ENCODE peak calls at places on chromosome 19, in six cellular contexts. P, E, Y, I, B and H are unnamed samples.

GRCh38 chr19:9057505-9058258 is 29.2 kb upstream of the OR1M1 start:
- DNase-seq in E (no peak), P (no peak), B (no peak), I (no peak), Y (no peak), H (no peak)

GRCh38 chr19:52200044-52200443 is 10.2 kb downstream of the PPP2R1A start:
- DNase-seq in I (no peak), B (no peak), Y (no peak), E (peak; percentile 78), P (no peak), H (no peak)

GRCh38 chr19:46979770-46980105 is 39.9 kb upstream of the NPAS1 start:
- DNase-seq in E (no peak), P (peak; percentile 47), Y (peak; percentile 75), I (no peak), B (no peak), H (peak; percentile 48)

GRCh38 chr19:19447536-19448237 is 42.2 kb downstream of the GATAD2A start:
- DNase-seq in P (no peak), E (peak; percentile 28), B (no peak), Y (no peak), I (no peak), H (no peak)

GRCh38 chr19:46299004-46299509 is 2.2 kb downstream of the HIF3A start:
- DNase-seq in Y (peak; percentile 63), I (peak; percentile 71), E (peak; percentile 50), P (no peak), B (no peak), H (no peak)

GRCh38 chr19:44925114-44925891 is 10.9 kb downstream of the APOC1 start:
- DNase-seq in E (peak; percentile 49), I (peak; percentile 19), Y (no peak), B (no peak), P (no peak), H (no peak)

GRCh38 chr19:44748426-44749254 is at the start of gene BCL3:
- DNase-seq in I (peak; percentile 87), E (no peak), P (peak; percentile 53), Y (peak; percentile 66), B (peak; percentile 77), H (no peak)

GRCh38 chr19:12757544-12758274 is 6.1 kb downstream of the BEST2 start:
- DNase-seq in Y (peak; percentile 96), E (peak; percentile 61), I (peak; percentile 98), P (peak; percentile 90), B (peak; percentile 39), H (peak; percentile 89)

GRCh38 chr19:17450264-17451075 is 2.0 kb upstream of the TMEM221 start:
- DNase-seq in I (no peak), P (no peak), E (no peak), B (no peak), Y (no peak), H (no peak)

GRCh38 chr19:47109541-47110375 is 3.8 kb downstream of the ZC3H4 start:
- DNase-seq in E (peak; percentile 49), P (no peak), B (peak; percentile 22), I (no peak), Y (peak; percentile 58), H (peak; percentile 60)

GRCh38 chr19:7522923-7523667 is 671 bp downstream of the MCOLN1 start:
- DNase-seq in E (no peak), I (peak; percentile 56), B (no peak), Y (no peak), P (peak; percentile 42), H (no peak)

GRCh38 chr19:43749898-43750297 is 4.9 kb downstream of the SMG9 start:
- DNase-seq in P (no peak), Y (no peak), E (no peak), B (no peak), I (no peak), H (no peak)

GRCh38 chr19:10968527-10969081 is 7.8 kb downstream of the SMARCA4 start:
- DNase-seq in E (no peak), P (no peak), I (no peak), Y (no peak), B (no peak), H (no peak)

GRCh38 chr19:12133069-12133468 is 7.1 kb downstream of the ZNF20 start:
- DNase-seq in Y (no peak), I (no peak), P (no peak), E (no peak), B (no peak), H (peak; percentile 68)

GRCh38 chr19:5131866-5132561 is 163.1 kb downstream of the KDM4B start:
- DNase-seq in P (peak; percentile 78), E (no peak), Y (no peak), I (peak; percentile 81), B (peak; percentile 19), H (peak; percentile 62)

GRCh38 chr19:56507446-56508281 is at the start of gene ZNF471:
- DNase-seq in E (peak; percentile 98), B (peak; percentile 61), Y (peak; percentile 95), P (peak; percentile 96), I (peak; percentile 12), H (peak; percentile 99)

GRCh38 chr19:38422405-38422804 is 3.6 kb downstream of the RASGRP4 start:
- DNase-seq in B (no peak), P (no peak), E (no peak), Y (no peak), I (no peak), H (no peak)

GRCh38 chr19:47467914-47468313 is 3.8 kb downstream of the SLC8A2 start:
- DNase-seq in Y (peak; percentile 65), P (peak; percentile 45), B (no peak), E (no peak), I (peak; percentile 72), H (no peak)

GRCh38 chr19:21586341-21587116 is 81.1 kb downstream of the ZNF429 start:
- DNase-seq in Y (peak; percentile 72), P (peak; percentile 41), E (no peak), I (peak; percentile 73), B (no peak), H (peak; percentile 26)

GRCh38 chr19:493391-494170 is 2.7 kb upstream of the MADCAM1 start:
- DNase-seq in Y (no peak), B (no peak), E (no peak), P (no peak), I (peak; percentile 70), H (no peak)

GRCh38 chr19:7981661-7982060 is 23.8 kb downstream of the ELAVL1 start:
- DNase-seq in P (no peak), I (no peak), B (no peak), Y (no peak), E (no peak), H (no peak)

GRCh38 chr19:56350416-56351045 is 35.9 kb upstream of the ZSCAN5A start:
- DNase-seq in E (peak; percentile 41), I (peak; percentile 33), Y (peak; percentile 73), P (peak; percentile 68), B (peak; percentile 25), H (peak; percentile 60)

GRCh38 chr19:17441241-17442135 is 7.0 kb downstream of the TMEM221 start:
- DNase-seq in P (peak; percentile 56), I (peak; percentile 81), B (no peak), Y (peak; percentile 74), E (no peak), H (peak; percentile 69)

GRCh38 chr19:38267780-38268430 is 3.5 kb downstream of the SPINT2 start:
- DNase-seq in P (no peak), Y (no peak), B (no peak), E (no peak), I (no peak), H (peak; percentile 41)

GRCh38 chr19:28838909-28839308 is 374.0 kb downstream of the UQCRFS1 start:
- DNase-seq in I (no peak), E (no peak), Y (no peak), P (no peak), B (no peak), H (no peak)

GRCh38 chr19:14112809-14113385 is 4.7 kb downstream of the PRKACA start:
- DNase-seq in E (no peak), I (peak; percentile 77), Y (no peak), P (no peak), B (no peak), H (no peak)
- H3K4me3 ChIP-seq in E (no peak overlapping the region), I (no peak overlapping the region), Y (no peak overlapping the region), P (no peak overlapping the region), B (no peak overlapping the region), H (no peak overlapping the region)

GRCh38 chr19:1753730-1754442 is 580 bp downstream of the ONECUT3 start:
- DNase-seq in P (no peak), Y (no peak), E (no peak), B (no peak), I (peak; percentile 72), H (no peak)

GRCh38 chr19:1755467-1756155 is 2.3 kb downstream of the ONECUT3 start:
- DNase-seq in B (no peak), I (peak; percentile 78), Y (no peak), P (peak; percentile 56), E (no peak), H (no peak)

GRCh38 chr19:1752757-1753728 is at the start of gene ONECUT3:
- DNase-seq in P (peak; percentile 80), I (peak; percentile 94), E (no peak), B (no peak), Y (peak; percentile 78), H (no peak)

GRCh38 chr19:1756264-1756663 is 3.0 kb downstream of the ONECUT3 start:
- DNase-seq in I (peak; percentile 69), P (no peak), Y (no peak), B (no peak), E (no peak), H (no peak)

GRCh38 chr19:1754651-1755466 is 1.6 kb downstream of the ONECUT3 start:
- DNase-seq in E (no peak), I (peak; percentile 83), B (no peak), P (peak; percentile 70), Y (peak; percentile 75), H (no peak)
- H3K4me3 ChIP-seq in E (no peak overlapping the region), I (peak overlapping the region; percentile 8), B (no peak overlapping the region), P (peak overlapping the region; percentile 39), Y (no peak overlapping the region), H (no peak overlapping the region)

GRCh38 chr19:58563034-58563573 is 4.7 kb upstream of the UBE2M start:
- DNase-seq in E (no peak), B (no peak), I (peak; percentile 81), P (no peak), Y (peak; percentile 68), H (no peak)
- H3K4me3 ChIP-seq in E (peak overlapping the region; percentile 40), B (peak overlapping the region; percentile 41), I (no peak overlapping the region), P (peak overlapping the region; percentile 26), Y (no peak overlapping the region), H (no peak overlapping the region)

DNA sequence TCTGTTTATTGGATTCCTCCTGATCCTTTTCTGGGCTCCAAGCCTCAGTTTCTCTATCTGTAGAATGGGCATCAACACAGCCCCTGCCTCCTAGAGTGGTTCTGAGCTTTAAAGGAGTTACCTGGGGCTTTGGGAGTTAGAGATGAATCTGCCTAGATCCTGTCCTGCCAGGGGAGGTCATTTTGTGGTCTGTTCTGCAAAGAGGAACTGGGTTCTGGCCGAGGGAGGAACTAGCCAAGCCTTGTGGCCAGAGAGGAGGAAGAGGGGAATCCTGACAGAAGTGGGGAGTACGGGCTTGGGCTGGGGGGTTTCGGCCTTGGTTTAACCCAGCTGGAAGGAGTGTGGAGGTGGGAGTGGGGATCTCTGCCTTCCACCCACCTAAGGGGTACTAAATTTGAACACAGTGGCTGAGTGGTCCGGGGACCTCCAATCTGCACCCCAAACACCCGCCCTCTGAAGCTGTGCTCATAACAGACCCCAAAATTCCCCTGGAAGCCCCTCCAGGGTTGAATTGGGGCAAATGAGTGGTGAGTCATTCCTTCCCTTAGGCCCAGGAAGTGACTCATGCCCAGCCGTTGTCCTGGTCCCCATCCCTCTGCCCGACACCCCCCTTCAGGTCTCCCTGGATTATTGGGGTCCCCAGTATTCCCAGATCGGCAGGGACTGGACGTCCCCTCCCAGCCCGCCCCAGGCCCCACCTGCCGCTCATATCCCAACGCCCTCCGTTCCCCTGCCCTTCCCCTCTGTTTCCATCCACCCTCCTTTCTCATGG is 2.8 kb downstream of the ADGRE5 start:
- DNase-seq in E (peak; percentile 55), P (no peak), Y (no peak), I (peak; percentile 46), B (peak; percentile 72), H (peak; percentile 44)
- H3K4me3 ChIP-seq in E (no peak overlapping the region), P (no peak overlapping the region), Y (no peak overlapping the region), I (no peak overlapping the region), B (peak overlapping the region; percentile 95), H (no peak overlapping the region)